ENCODE peak calls at places on chromosomes 6 and 20, in four cellular contexts. K is stimulated activated naive B cell treated with anti-CD40 and anti-IgM and Interleukin-4, amounts not matched to agents 10 μg/mL and 1 μg/mL and 100 μg/mL, for 72 hours; A is aorta; P is HTR-8/SVneo. N is an unnamed sample.

GRCh38 chr6:56827908-56828649 is 126.8 kb upstream of the BEND6 start:
- DNase-seq in K (no peak), A (no peak), P (no peak), N (no peak)

GRCh38 chr6:102918161-102918560 is 1524.7 kb downstream of the GRIK2 start:
- DNase-seq in K (no peak), A (no peak), P (no peak), N (no peak)

GRCh38 chr6:32799168-32799567 is 17.6 kb downstream of the HLA-DOB start:
- DNase-seq in K (no peak), A (no peak), P (no peak), N (no peak)

GRCh38 chr6:134169881-134170486 is 117.6 kb upstream of the SLC2A12 start:
- DNase-seq in K (no peak), A (no peak), P (no peak), N (no peak)

GRCh38 chr20:50034567-50035170 is 51.9 kb downstream of the SNAI1 start:
- DNase-seq in K (no peak), A (peak), P (peak), N (no peak)

GRCh38 chr6:91387290-91388062 is 800.6 kb upstream of the MAP3K7 start:
- DNase-seq in K (no peak), A (no peak), P (no peak), N (no peak)

GRCh38 chr20:45967551-45968080 is 4.4 kb downstream of the ZNF335 start:
- DNase-seq in K (no peak), A (no peak), P (no peak), N (no peak)

GRCh38 chr6:43793875-43794242 is 23.8 kb downstream of the VEGFA start:
- DNase-seq in K (no peak), A (peak), P (no peak), N (no peak)

GRCh38 chr6:140051521-140052455 is 677.3 kb upstream of the CITED2 start:
- DNase-seq in K (no peak), A (no peak), P (peak), N (no peak)

GRCh38 chr6:31094389-31094881 is 17.9 kb downstream of the C6orf15 start:
- DNase-seq in K (no peak), A (no peak), P (no peak), N (no peak)

N was measured in Panc1.